ENCODE peak calls at places on chromosomes 16 and 17, in five cellular contexts. P is WTC11, K is H1, D is HCT116, J is K562. A is an unnamed sample.

GRCh38 chr16:57146735-57147134 is 39.1 kb downstream of the PSME3IP1 start:
- DNase-seq in P (peak), K (peak), D (no peak), J (peak), A (peak)

GRCh38 chr17:39009471-39010085 is 42.4 kb upstream of the FBXO47 start:
- DNase-seq in P (no peak), K (no peak), D (no peak), J (no peak), A (no peak)

GRCh38 chr17:12180644-12181261 is 160.1 kb downstream of the MAP2K4 start:
- DNase-seq in P (peak), K (no peak), D (peak), J (peak), A (peak)

GRCh38 chr16:3457434-3458252 is 14.2 kb downstream of the NAA60 start:
- DNase-seq in P (peak), K (peak), D (peak), J (peak), A (peak)

GRCh38 chr16:57091200-57091989 is 988 bp upstream of the CPNE2 start:
- DNase-seq in P (peak), K (peak), D (peak), J (no peak), A (peak)

GRCh38 chr16:25289466-25289865 is 31.8 kb upstream of the ZKSCAN2 start:
- DNase-seq in P (no peak), K (no peak), D (no peak), J (no peak), A (no peak)

GRCh38 chr17:67602974-67603373 is 114.8 kb upstream of the NOL11 start:
- DNase-seq in P (peak), K (peak), D (peak), J (no peak), A (peak)

GRCh38 chr17:79971651-79972050 is 64.0 kb downstream of the TBC1D16 start:
- DNase-seq in P (no peak), K (no peak), D (no peak), J (no peak), A (no peak)

GRCh38 chr17:17512866-17513265 is 16.7 kb upstream of the RASD1 start:
- DNase-seq in P (no peak), K (no peak), D (no peak), J (no peak), A (no peak)

GRCh38 chr17:65328567-65328966 is 191.4 kb downstream of the RGS9 start:
- DNase-seq in P (no peak), K (no peak), D (no peak), J (no peak), A (no peak)

GRCh38 chr16:85129846-85130706 is 17.8 kb upstream of the CIBAR2 start:
- DNase-seq in P (no peak), K (no peak), D (no peak), J (no peak), A (no peak)

GRCh38 chr16:53056528-53056881 is 1.7 kb downstream of the CHD9 start:
- DNase-seq in P (no peak), K (no peak), D (no peak), J (peak), A (no peak)

GRCh38 chr16:72409428-72409827 is 237.5 kb upstream of the PMFBP1 start:
- DNase-seq in P (no peak), K (no peak), D (no peak), J (no peak), A (no peak)

GRCh38 chr16:88924834-88925539 is 52.0 kb downstream of the CBFA2T3 start:
- DNase-seq in P (peak), K (no peak), D (peak), J (peak), A (peak)

DNA sequence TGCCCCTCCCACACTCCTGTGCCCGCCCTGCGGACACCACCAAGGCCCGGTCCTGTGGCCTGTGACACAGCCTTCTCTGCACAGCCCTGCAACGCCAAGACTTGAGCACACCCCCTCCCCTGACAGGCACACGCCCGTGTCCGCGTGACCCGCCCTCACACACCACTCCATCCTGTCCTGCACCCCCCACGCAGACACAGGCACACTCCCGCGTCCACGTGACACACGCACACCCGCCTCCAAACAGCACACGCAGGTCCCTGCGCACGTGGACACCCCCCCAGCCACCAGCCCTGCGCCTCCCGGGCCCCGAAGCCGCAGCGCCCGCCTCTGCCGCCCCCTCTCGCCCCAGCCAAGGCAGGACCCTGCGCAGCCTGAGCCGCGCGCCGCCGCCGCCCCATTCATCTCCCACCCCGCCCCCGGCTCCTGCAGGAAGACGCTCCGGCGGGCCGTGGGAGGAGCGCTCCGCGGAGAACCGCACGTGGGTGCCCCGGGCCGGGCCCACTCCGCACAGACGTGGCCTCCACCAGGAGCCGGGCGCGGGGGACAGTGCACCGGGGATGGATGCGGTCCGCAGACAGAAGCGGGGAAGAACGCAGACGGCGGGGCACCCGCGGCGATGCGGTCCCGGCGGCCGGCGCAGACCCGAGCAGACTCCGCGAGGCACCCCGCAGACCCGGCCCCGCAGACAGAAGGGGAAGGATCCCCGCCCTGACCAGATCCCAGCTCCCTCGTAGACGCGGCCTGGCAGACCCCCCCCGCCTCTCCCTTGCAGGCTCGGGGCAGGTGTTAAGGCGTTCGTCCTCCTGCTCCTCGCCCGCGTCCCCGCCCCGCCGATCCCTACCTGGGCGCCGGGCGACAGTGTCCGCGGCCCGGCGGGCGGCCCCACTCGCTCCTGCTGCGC is 506 bp downstream of the CAMKK1 start:
- DNase-seq in P (peak), K (peak), D (no peak), J (peak), A (peak)
- TF ChIP-seq SP1 in P (peak), K (no peak), D (no peak), J (no peak), A (no peak)

GRCh38 chr17:48297825-48298224 is 132.2 kb downstream of the SKAP1 start:
- DNase-seq in P (no peak), K (no peak), D (no peak), J (no peak), A (no peak)
- TF ChIP-seq SP1 in P (no peak), K (no peak), D (no peak), J (no peak), A (no peak)

GRCh38 chr17:1511290-1511689 is 5.1 kb downstream of the INPP5K start:
- DNase-seq in P (no peak), K (no peak), D (no peak), J (no peak), A (no peak)

GRCh38 chr17:1515640-1516402 is 591 bp downstream of the INPP5K start:
- DNase-seq in P (peak), K (peak), D (peak), J (no peak), A (peak)

GRCh38 chr17:1512351-1512750 is 4.1 kb downstream of the INPP5K start:
- DNase-seq in P (no peak), K (no peak), D (no peak), J (no peak), A (no peak)

GRCh38 chr17:1509255-1509943 is 7.0 kb downstream of the INPP5K start:
- DNase-seq in P (no peak), K (no peak), D (no peak), J (no peak), A (no peak)

GRCh38 chr17:1511756-1512321 is 4.6 kb downstream of the INPP5K start:
- DNase-seq in P (no peak), K (no peak), D (no peak), J (peak), A (no peak)
- TF ChIP-seq SP1 in P (no peak), K (no peak), D (no peak), J (no peak), A (no peak)

GRCh38 chr17:81034168-81034777 is 678 bp upstream of the BAIAP2 start:
- DNase-seq in P (no peak), K (no peak), D (no peak), J (peak), A (no peak)

GRCh38 chr17:81033535-81034167 is 1.3 kb upstream of the BAIAP2 start:
- DNase-seq in P (no peak), K (no peak), D (no peak), J (no peak), A (no peak)

GRCh38 chr17:81031571-81032550 is 3.1 kb upstream of the BAIAP2 start:
- DNase-seq in P (no peak), K (no peak), D (no peak), J (no peak), A (no peak)

GRCh38 chr17:81030726-81031570 is 4.0 kb upstream of the BAIAP2 start:
- DNase-seq in P (no peak), K (no peak), D (no peak), J (no peak), A (no peak)

GRCh38 chr17:81032641-81033422 is 2.1 kb upstream of the BAIAP2 start:
- DNase-seq in P (no peak), K (no peak), D (no peak), J (no peak), A (no peak)
- TF ChIP-seq SP1 in P (no peak), K (no peak), D (no peak), J (no peak), A (no peak)

DNA sequence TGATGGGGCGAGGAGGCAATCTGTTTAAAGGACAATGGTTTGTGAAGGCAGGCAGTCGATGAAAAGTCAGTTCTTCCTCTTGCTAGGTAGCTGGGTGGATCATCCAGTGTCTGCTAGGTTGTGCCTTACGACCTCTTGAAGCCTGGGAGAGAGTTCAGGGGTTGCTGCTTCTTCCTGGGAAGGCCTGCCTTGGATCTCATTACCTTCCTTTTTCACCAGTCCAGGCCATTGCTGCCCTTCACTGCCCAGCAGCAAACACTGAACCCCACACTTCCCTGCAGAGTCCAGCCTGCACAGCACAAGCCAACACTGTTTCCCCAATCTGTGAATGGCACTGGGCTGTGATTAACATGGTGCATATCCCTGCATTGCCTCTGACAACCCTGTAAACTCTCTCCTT is 24.7 kb downstream of the HS3ST2 start:
- DNase-seq in P (no peak), K (no peak), D (no peak), J (no peak), A (no peak)
- TF ChIP-seq SP1 in P (no peak), K (no peak), D (no peak), J (no peak), A (no peak)